ENCODE peak calls at places on chromosome 15, in four cellular contexts. One of them, this sample, is unnamed.

GRCh38 chr15:94075349-94075748 is 156.0 kb upstream of the MCTP2 start:
- DNase-seq in stomach: peak; percentile 29
- DNase-seq in progenitor cell of endocrine pancreas: no peak
- DNase-seq in IMR-90: peak; percentile 4
- DNase-seq in this sample: no peak

GRCh38 chr15:63156086-63156707 is 1.1 kb downstream of the RPS27L start:
- DNase-seq in stomach: no peak
- DNase-seq in progenitor cell of endocrine pancreas: no peak
- DNase-seq in IMR-90: no peak
- DNase-seq in this sample: no peak

GRCh38 chr15:72604794-72605193 is 49.7 kb upstream of the GOLGA6B start:
- DNase-seq in stomach: no peak
- DNase-seq in IMR-90: no peak
- DNase-seq in progenitor cell of endocrine pancreas: no peak
- DNase-seq in this sample: no peak

GRCh38 chr15:71296032-71296686 is 180.9 kb downstream of the THSD4 start:
- DNase-seq in IMR-90: peak; percentile 96
- DNase-seq in progenitor cell of endocrine pancreas: no peak
- DNase-seq in stomach: no peak
- DNase-seq in this sample: no peak

GRCh38 chr15:69515508-69516290 is 63.1 kb downstream of the RPLP1 start:
- DNase-seq in stomach: no peak
- DNase-seq in IMR-90: no peak
- DNase-seq in progenitor cell of endocrine pancreas: no peak
- DNase-seq in this sample: no peak

GRCh38 chr15:77865701-77866100 is 211.8 kb downstream of the TBC1D2B start:
- DNase-seq in progenitor cell of endocrine pancreas: no peak
- DNase-seq in stomach: no peak
- DNase-seq in IMR-90: no peak
- DNase-seq in this sample: no peak

GRCh38 chr15:62068071-62068786 is 1.5 kb downstream of the C2CD4A start:
- DNase-seq in progenitor cell of endocrine pancreas: peak; percentile 47
- DNase-seq in stomach: peak; percentile 58
- DNase-seq in IMR-90: no peak
- DNase-seq in this sample: peak; percentile 60

GRCh38 chr15:89776274-89777072 is at the start of gene MESP2:
- DNase-seq in progenitor cell of endocrine pancreas: peak; percentile 86
- DNase-seq in IMR-90: peak; percentile 65
- DNase-seq in stomach: peak; percentile 89
- DNase-seq in this sample: peak; percentile 78

GRCh38 chr15:20348291-20348899 is 193.2 kb downstream of the GOLGA6L6 start:
- DNase-seq in IMR-90: no peak
- DNase-seq in stomach: no peak
- DNase-seq in progenitor cell of endocrine pancreas: no peak
- DNase-seq in this sample: no peak

GRCh38 chr15:85312486-85312885 is 67.9 kb upstream of the AKAP13 start:
- DNase-seq in IMR-90: peak; percentile 85
- DNase-seq in stomach: no peak
- DNase-seq in progenitor cell of endocrine pancreas: no peak
- DNase-seq in this sample: no peak

GRCh38 chr15:41269887-41270286 is 38.8 kb downstream of the CHP1 start:
- DNase-seq in stomach: no peak
- DNase-seq in progenitor cell of endocrine pancreas: no peak
- DNase-seq in IMR-90: no peak
- DNase-seq in this sample: no peak

GRCh38 chr15:56261854-56262509 is 18.3 kb upstream of the RFX7 start:
- DNase-seq in stomach: peak; percentile 51
- DNase-seq in progenitor cell of endocrine pancreas: no peak
- DNase-seq in IMR-90: no peak
- DNase-seq in this sample: no peak

GRCh38 chr15:85621096-85621495 is 173.6 kb downstream of the KLHL25 start:
- DNase-seq in IMR-90: no peak
- DNase-seq in progenitor cell of endocrine pancreas: no peak
- DNase-seq in stomach: no peak
- DNase-seq in this sample: no peak

GRCh38 chr15:76994971-76995945 is at the start of gene PSTPIP1:
- DNase-seq in stomach: peak; percentile 43
- DNase-seq in progenitor cell of endocrine pancreas: no peak
- DNase-seq in IMR-90: no peak
- DNase-seq in this sample: peak; percentile 56

GRCh38 chr15:75817151-75817935 is 25.9 kb upstream of the UBE2Q2 start:
- DNase-seq in stomach: no peak
- DNase-seq in IMR-90: no peak
- DNase-seq in progenitor cell of endocrine pancreas: no peak
- DNase-seq in this sample: no peak

GRCh38 chr15:33279613-33280205 is 31.1 kb upstream of the RYR3 start:
- DNase-seq in progenitor cell of endocrine pancreas: no peak
- DNase-seq in IMR-90: no peak
- DNase-seq in stomach: no peak
- DNase-seq in this sample: no peak

GRCh38 chr15:88775776-88776175 is 27.5 kb upstream of the ACAN start:
- DNase-seq in stomach: no peak
- DNase-seq in progenitor cell of endocrine pancreas: no peak
- DNase-seq in IMR-90: no peak
- DNase-seq in this sample: no peak

GRCh38 chr15:34304613-34305012 is 33.0 kb downstream of the SLC12A6 start:
- DNase-seq in IMR-90: peak; percentile 82
- DNase-seq in progenitor cell of endocrine pancreas: no peak
- DNase-seq in stomach: no peak
- DNase-seq in this sample: no peak

GRCh38 chr15:90641581-90642463 is 75.3 kb upstream of the BLM start:
- DNase-seq in stomach: no peak
- DNase-seq in IMR-90: no peak
- DNase-seq in progenitor cell of endocrine pancreas: no peak
- DNase-seq in this sample: no peak

GRCh38 chr15:74866090-74866489 is 7.1 kb downstream of the SCAMP2 start:
- DNase-seq in progenitor cell of endocrine pancreas: no peak
- DNase-seq in IMR-90: peak; percentile 85
- DNase-seq in stomach: no peak
- DNase-seq in this sample: no peak

GRCh38 chr15:74025436-74025835 is 30.9 kb downstream of the PML start:
- DNase-seq in progenitor cell of endocrine pancreas: no peak
- DNase-seq in IMR-90: peak; percentile 61
- DNase-seq in stomach: peak; percentile 8
- DNase-seq in this sample: no peak

GRCh38 chr15:96767703-96768434 is 437.4 kb downstream of the NR2F2 start:
- DNase-seq in progenitor cell of endocrine pancreas: no peak
- DNase-seq in stomach: no peak
- DNase-seq in IMR-90: no peak
- DNase-seq in this sample: no peak

GRCh38 chr15:66650433-66650832 is 51.6 kb upstream of the SMAD6 start:
- DNase-seq in IMR-90: no peak
- DNase-seq in stomach: no peak
- DNase-seq in progenitor cell of endocrine pancreas: no peak
- DNase-seq in this sample: peak; percentile 70

GRCh38 chr15:58494581-58494980 is 62.8 kb downstream of the LIPC start:
- DNase-seq in stomach: no peak
- DNase-seq in IMR-90: no peak
- DNase-seq in progenitor cell of endocrine pancreas: no peak
- DNase-seq in this sample: no peak

DNA sequence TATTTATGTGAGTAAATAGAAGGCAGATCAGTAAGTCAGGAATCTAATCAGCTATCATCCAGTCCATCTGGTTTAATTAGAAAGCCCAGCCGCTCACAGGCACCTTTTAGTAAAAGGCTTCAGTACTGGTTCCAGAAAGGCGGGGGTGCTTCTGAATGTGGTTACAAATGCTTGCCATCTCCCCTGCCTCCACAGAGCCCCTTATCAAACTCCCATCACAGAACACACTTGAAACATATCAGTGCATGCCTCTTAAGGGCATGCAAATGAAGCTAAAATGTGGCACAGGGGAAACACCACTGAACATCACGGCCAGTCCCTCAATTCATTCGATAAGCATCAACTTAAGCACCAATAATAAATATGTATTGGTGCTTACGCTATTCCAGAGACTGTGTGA is 261.4 kb downstream of the RORA start:
- DNase-seq in stomach: no peak
- DNase-seq in IMR-90: no peak
- DNase-seq in progenitor cell of endocrine pancreas: no peak
- DNase-seq in this sample: no peak
- TF ChIP-seq CTCF in stomach: no peak
- TF ChIP-seq CTCF in IMR-90: no peak
- TF ChIP-seq CTCF in progenitor cell of endocrine pancreas: no peak
- TF ChIP-seq CTCF in this sample: no peak

GRCh38 chr15:99504823-99505551 is 60.8 kb upstream of the MEF2A start:
- DNase-seq in progenitor cell of endocrine pancreas: no peak
- DNase-seq in stomach: no peak
- DNase-seq in IMR-90: peak; percentile 38
- DNase-seq in this sample: no peak
- TF ChIP-seq CTCF in progenitor cell of endocrine pancreas: no peak
- TF ChIP-seq CTCF in stomach: no peak
- TF ChIP-seq CTCF in IMR-90: no peak
- TF ChIP-seq CTCF in this sample: no peak

GRCh38 chr15:52804526-52805081 is 14.5 kb upstream of the ONECUT1 start:
- DNase-seq in stomach: no peak
- DNase-seq in IMR-90: no peak
- DNase-seq in progenitor cell of endocrine pancreas: no peak
- DNase-seq in this sample: no peak

GRCh38 chr15:52806284-52806655 is 16.1 kb upstream of the ONECUT1 start:
- DNase-seq in stomach: no peak
- DNase-seq in progenitor cell of endocrine pancreas: no peak
- DNase-seq in IMR-90: no peak
- DNase-seq in this sample: no peak

GRCh38 chr15:52803543-52804306 is 13.6 kb upstream of the ONECUT1 start:
- DNase-seq in stomach: no peak
- DNase-seq in progenitor cell of endocrine pancreas: no peak
- DNase-seq in IMR-90: no peak
- DNase-seq in this sample: no peak

GRCh38 chr15:52808441-52808840 is 18.3 kb upstream of the ONECUT1 start:
- DNase-seq in progenitor cell of endocrine pancreas: no peak
- DNase-seq in stomach: no peak
- DNase-seq in IMR-90: no peak
- DNase-seq in this sample: no peak

DNA sequence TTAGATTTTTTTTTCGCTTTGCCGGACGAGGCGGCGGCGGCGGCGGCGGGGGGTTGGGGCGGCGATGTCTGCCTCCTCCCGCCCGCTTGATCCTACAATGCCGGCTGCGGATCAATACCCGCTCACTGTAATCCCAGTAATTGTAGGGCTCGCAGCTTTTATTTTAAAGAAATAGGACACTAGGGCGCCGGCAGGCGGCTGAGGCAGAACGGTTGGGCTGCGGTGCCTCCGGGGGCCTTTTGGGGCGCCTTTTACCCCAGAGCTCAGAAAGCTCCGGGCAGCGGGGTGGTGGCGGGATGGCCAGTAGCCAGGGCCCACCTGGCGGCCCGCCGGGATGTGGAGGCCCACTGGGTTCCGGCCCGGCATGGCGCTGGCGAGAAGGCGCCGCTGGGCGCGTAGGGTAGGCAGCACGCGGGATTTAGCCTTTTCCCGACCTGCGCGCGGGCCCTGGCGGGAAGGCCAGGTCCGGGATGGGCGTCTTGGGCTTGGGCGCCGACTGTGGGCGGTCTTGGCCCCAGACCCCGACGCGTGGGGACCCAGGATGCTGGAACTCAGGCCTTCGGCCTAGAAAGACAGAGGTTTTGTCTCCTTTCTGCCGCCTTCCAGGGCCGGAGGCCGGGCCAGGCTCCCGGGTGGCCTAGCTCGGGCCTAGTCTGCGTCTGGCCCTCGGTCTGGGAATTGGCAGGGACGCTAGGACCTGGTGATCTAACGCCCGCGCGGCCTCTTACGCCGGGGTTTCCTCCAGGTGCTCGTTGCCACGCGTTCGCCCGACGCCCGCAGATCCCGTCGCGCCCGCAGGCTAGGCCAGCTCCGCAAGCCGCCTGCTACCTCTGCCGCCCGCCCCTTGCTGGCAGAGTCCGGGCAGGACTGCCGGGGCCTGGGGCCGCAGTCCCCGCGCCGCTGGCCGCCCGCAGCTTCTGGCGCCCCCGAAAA is 15.5 kb upstream of the ONECUT1 start:
- DNase-seq in stomach: no peak
- DNase-seq in progenitor cell of endocrine pancreas: peak; percentile 43
- DNase-seq in IMR-90: no peak
- DNase-seq in this sample: no peak
- TF ChIP-seq CTCF in stomach: no peak
- TF ChIP-seq CTCF in progenitor cell of endocrine pancreas: peak; percentile 47
- TF ChIP-seq CTCF in IMR-90: no peak
- TF ChIP-seq CTCF in this sample: peak; percentile 13

DNA sequence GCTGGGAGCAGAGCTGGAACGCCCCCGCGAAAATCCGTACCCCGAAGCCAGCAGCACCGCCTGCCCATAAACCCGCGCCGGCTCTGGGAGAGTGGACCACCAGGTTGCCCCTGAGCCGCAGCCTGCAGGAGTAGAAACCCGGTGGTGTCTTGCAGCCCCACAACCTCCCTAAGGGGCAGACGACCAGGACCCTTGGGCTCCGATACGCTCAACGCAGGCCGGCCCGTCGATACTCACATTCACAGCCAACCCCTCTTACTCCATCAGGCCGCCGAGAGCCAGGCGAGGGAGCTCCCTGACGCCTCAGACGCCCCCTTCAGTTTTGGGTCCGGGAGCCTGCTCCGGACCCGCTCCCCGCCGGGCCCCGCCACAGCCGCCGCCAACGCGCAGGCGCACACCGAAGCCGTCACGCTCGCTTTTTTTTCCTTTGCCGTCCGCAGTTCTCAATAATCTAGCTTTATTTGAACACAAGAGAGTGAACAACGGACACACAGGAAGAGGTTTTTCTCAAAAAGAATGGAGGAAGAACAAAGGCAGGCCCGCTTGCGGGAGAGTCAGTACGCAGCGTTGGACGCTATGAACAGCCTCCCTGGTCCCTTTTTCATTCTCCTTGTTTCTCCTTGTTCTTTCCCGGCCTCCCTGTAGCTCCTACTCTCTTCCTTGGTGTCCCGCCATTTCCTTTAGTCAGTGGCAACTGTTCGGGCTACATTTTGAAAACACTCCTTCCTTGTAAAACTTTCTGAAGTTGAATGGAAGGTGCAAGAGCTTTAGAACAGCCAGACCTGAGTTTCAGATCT is at the start of gene ZNF106:
- DNase-seq in stomach: peak; percentile 85
- DNase-seq in progenitor cell of endocrine pancreas: peak; percentile 87
- DNase-seq in IMR-90: peak; percentile 92
- DNase-seq in this sample: peak; percentile 76
- TF ChIP-seq CTCF in stomach: no peak
- TF ChIP-seq CTCF in progenitor cell of endocrine pancreas: peak; percentile 29
- TF ChIP-seq CTCF in IMR-90: peak; percentile 20
- TF ChIP-seq CTCF in this sample: no peak

GRCh38 chr15:59565299-59565698 is 46.3 kb upstream of the GCNT3 start:
- DNase-seq in stomach: no peak
- DNase-seq in IMR-90: no peak
- DNase-seq in progenitor cell of endocrine pancreas: no peak
- DNase-seq in this sample: no peak
- TF ChIP-seq CTCF in stomach: no peak
- TF ChIP-seq CTCF in IMR-90: no peak
- TF ChIP-seq CTCF in progenitor cell of endocrine pancreas: no peak
- TF ChIP-seq CTCF in this sample: no peak

GRCh38 chr15:67915374-67916050 is 75.7 kb upstream of the RNU6-1 start:
- DNase-seq in progenitor cell of endocrine pancreas: peak; percentile 18
- DNase-seq in IMR-90: no peak
- DNase-seq in stomach: peak; percentile 92
- DNase-seq in this sample: no peak
- TF ChIP-seq CTCF in progenitor cell of endocrine pancreas: no peak
- TF ChIP-seq CTCF in IMR-90: no peak
- TF ChIP-seq CTCF in stomach: no peak
- TF ChIP-seq CTCF in this sample: no peak

GRCh38 chr15:65189102-65189740 is 4.1 kb upstream of the CLPX start:
- DNase-seq in progenitor cell of endocrine pancreas: no peak
- DNase-seq in stomach: no peak
- DNase-seq in IMR-90: peak; percentile 67
- DNase-seq in this sample: no peak
- TF ChIP-seq CTCF in progenitor cell of endocrine pancreas: peak; percentile 76
- TF ChIP-seq CTCF in stomach: no peak
- TF ChIP-seq CTCF in IMR-90: peak; percentile 92
- TF ChIP-seq CTCF in this sample: peak; percentile 44

GRCh38 chr15:92315595-92316211 is 78.0 kb upstream of the ST8SIA2 start:
- DNase-seq in IMR-90: no peak
- DNase-seq in progenitor cell of endocrine pancreas: no peak
- DNase-seq in stomach: no peak
- DNase-seq in this sample: no peak
- TF ChIP-seq CTCF in IMR-90: no peak
- TF ChIP-seq CTCF in progenitor cell of endocrine pancreas: no peak
- TF ChIP-seq CTCF in stomach: no peak
- TF ChIP-seq CTCF in this sample: no peak

This sample was measured in CD14-positive monocyte.